ENCODE peak calls at places on chromosome 16, in ten cellular contexts. E is D341Med; A is EH; B is HFF-Myc; W is pancreas; R is effector memory CD4-positive, alpha-beta T cell; I is RWPE1; J is GM19239; V is activated T-helper 1 cell treated with anti-CD3 and anti-CD28 coated beads, Interleukin-12 subunit alpha, Interleukin-12 subunit beta, Interleukin-2, Interleukin-4 antibody, amounts not matched to agents 30 ng/mL and 10 ng/mL and 1 ng/mL, durations not matched to agents 14 hours and 24 hours and 36 hours; X is AG20443. U is an unnamed sample.

GRCh38 chr16:53769787-53770186 is 65.8 kb downstream of the FTO start:
- DNase-seq in E (no peak), A (no peak), B (no peak), W (no peak), R (no peak), I (no peak), J (no peak), V (no peak), X (no peak), U (no peak)

GRCh38 chr16:78286076-78286475 is 186.6 kb downstream of the WWOX start:
- DNase-seq in E (no peak), A (no peak), B (no peak), W (no peak), R (no peak), I (no peak), J (no peak), V (no peak), X (no peak), U (no peak)

GRCh38 chr16:86732621-86733297 is 154.4 kb downstream of the FOXL1 start:
- DNase-seq in E (no peak), A (peak; percentile 49), B (no peak), W (no peak), R (no peak), I (no peak), J (no peak), V (no peak), X (peak; percentile 61), U (no peak)

GRCh38 chr16:26231647-26232046 is 539.9 kb downstream of the HS3ST4 start:
- DNase-seq in E (no peak), A (no peak), B (no peak), W (no peak), R (no peak), I (no peak), J (no peak), V (no peak), X (no peak), U (no peak)

GRCh38 chr16:2079991-2080390 is 32.2 kb downstream of the TSC2 start:
- DNase-seq in E (no peak), A (no peak), B (no peak), W (no peak), R (no peak), I (no peak), J (no peak), V (no peak), X (no peak), U (no peak)

GRCh38 chr16:24851700-24852099 is 5.9 kb downstream of the SLC5A11 start:
- DNase-seq in E (no peak), A (peak; percentile 65), B (no peak), W (no peak), R (no peak), I (no peak), J (no peak), V (no peak), X (no peak), U (no peak)

GRCh38 chr16:47732806-47733150 is 271.6 kb downstream of the PHKB start:
- DNase-seq in E (no peak), A (peak; percentile 94), B (peak; percentile 72), W (no peak), R (no peak), I (peak; percentile 81), J (no peak), V (no peak), X (peak; percentile 73), U (no peak)

GRCh38 chr16:56451753-56452689 is 667 bp downstream of the OGFOD1 start:
- DNase-seq in E (peak; percentile 75), A (peak; percentile 58), B (peak; percentile 14), W (peak; percentile 23), R (no peak), I (peak; percentile 69), J (no peak), V (no peak), X (peak; percentile 73), U (peak; percentile 21)

GRCh38 chr16:48365601-48366164 is 19.5 kb downstream of the SIAH1 start:
- DNase-seq in E (peak; percentile 92), A (peak; percentile 90), B (no peak), W (peak; percentile 91), R (peak; percentile 55), I (peak; percentile 88), J (peak; percentile 55), V (peak; percentile 80), X (peak; percentile 95), U (peak; percentile 92)

GRCh38 chr16:25222959-25223358 is 6.2 kb downstream of the AQP8 start:
- DNase-seq in E (no peak), A (no peak), B (no peak), W (no peak), R (no peak), I (no peak), J (no peak), V (no peak), X (no peak), U (no peak)

GRCh38 chr16:73122604-73123386 is 74.9 kb upstream of the ZFHX3 start:
- DNase-seq in E (no peak), A (peak; percentile 7), B (no peak), W (peak; percentile 26), R (no peak), I (no peak), J (no peak), V (no peak), X (peak; percentile 51), U (peak; percentile 23)